ENCODE peak calls at places on chromosomes 11 and 22, in five cellular contexts. M is NCI-H774, X is tibial nerve, A is Kasumi-1, E is ureter. C is an unnamed sample.

GRCh38 chr11:23875407-23875950 is 621.4 kb upstream of the LUZP2 start:
- DNase-seq in M (no peak), X (no peak), A (no peak), E (no peak), C (no peak)

GRCh38 chr11:79100093-79100704 is 340.6 kb downstream of the TENM4 start:
- DNase-seq in M (peak), X (no peak), A (peak), E (peak), C (peak)

GRCh38 chr11:84289381-84289906 is 1003.3 kb upstream of the CCDC90B start:
- DNase-seq in M (no peak), X (no peak), A (no peak), E (no peak), C (no peak)

GRCh38 chr11:45921561-45922424 is 663 bp upstream of the LARGE2 start:
- DNase-seq in M (peak), X (no peak), A (no peak), E (no peak), C (no peak)

GRCh38 chr22:30028731-30029130 is 51.5 kb upstream of the HORMAD2 start:
- DNase-seq in M (no peak), X (no peak), A (no peak), E (no peak), C (no peak)

GRCh38 chr11:111911563-111912401 is at the start of gene CRYAB:
- DNase-seq in M (no peak), X (peak), A (no peak), E (peak), C (peak)

GRCh38 chr11:44774131-44774530 is 47.4 kb downstream of the TSPAN18 start:
- DNase-seq in M (no peak), X (peak), A (no peak), E (no peak), C (no peak)

GRCh38 chr11:44726278-44727113 is at the start of gene TSPAN18:
- DNase-seq in M (no peak), X (no peak), A (no peak), E (no peak), C (no peak)

GRCh38 chr11:32469791-32470190 is 34.5 kb upstream of the WT1 start:
- DNase-seq in M (no peak), X (no peak), A (no peak), E (no peak), C (no peak)

GRCh38 chr11:125939081-125939521 is 6.7 kb upstream of the VSIG10L2 start:
- DNase-seq in M (no peak), X (no peak), A (no peak), E (peak), C (no peak)

GRCh38 chr11:88484873-88485621 is 147.5 kb upstream of the CTSC start:
- DNase-seq in M (no peak), X (no peak), A (peak), E (no peak), C (peak)

GRCh38 chr11:120564573-120565301 is 53.2 kb downstream of the GRIK4 start:
- DNase-seq in M (no peak), X (no peak), A (no peak), E (no peak), C (no peak)

GRCh38 chr22:16922076-16922475 is 85.9 kb downstream of the GAB4 start:
- DNase-seq in M (no peak), X (no peak), A (no peak), E (no peak), C (no peak)

GRCh38 chr22:27668828-27669797 is 132.4 kb downstream of the MN1 start:
- DNase-seq in M (no peak), X (no peak), A (peak), E (no peak), C (peak)

GRCh38 chr11:36034572-36035331 is 90.9 kb downstream of the LDLRAD3 start:
- DNase-seq in M (no peak), X (no peak), A (no peak), E (no peak), C (no peak)

GRCh38 chr11:63663809-63664208 is 7.4 kb downstream of the ATL3 start:
- DNase-seq in M (no peak), X (no peak), A (no peak), E (no peak), C (no peak)

GRCh38 chr11:28461338-28461737 is 353.1 kb downstream of the METTL15 start:
- DNase-seq in M (no peak), X (no peak), A (no peak), E (no peak), C (no peak)

GRCh38 chr11:69013009-69013951 is at the start of gene MRGPRF:
- DNase-seq in M (no peak), X (peak), A (no peak), E (peak), C (no peak)

GRCh38 chr11:43021466-43021865 is 290.3 kb upstream of the API5 start:
- DNase-seq in M (no peak), X (no peak), A (peak), E (no peak), C (no peak)

GRCh38 chr11:119486016-119486415 is 63.0 kb upstream of the THY1 start:
- DNase-seq in M (no peak), X (no peak), A (no peak), E (no peak), C (no peak)

GRCh38 chr11:62880231-62880802 is 379 bp upstream of the SLC3A2 start:
- DNase-seq in M (no peak), X (no peak), A (peak), E (no peak), C (no peak)

C was measured in NCI-H460.